ENCODE peak calls at places on chromosomes 13 and 19, in eight cellular contexts. H is suprapubic skin, S is GM23338, Y is upper lobe of left lung, L is vagina, K is endothelial cell of umbilical vein, J is breast epithelium, N is spleen. A is an unnamed sample.

GRCh38 chr19:20165971-20166592 is 932 bp upstream of the ZNF486 start:
- DNase-seq in H (no peak), S (no peak), Y (peak), L (no peak), K (no peak), J (no peak), N (no peak), A (no peak)

GRCh38 chr13:90633849-90634248 is 713.6 kb upstream of the MIR17HG start:
- DNase-seq in H (no peak), S (no peak), Y (no peak), L (no peak), K (no peak), J (no peak), N (no peak), A (no peak)

GRCh38 chr19:38210458-38210987 is 13.5 kb downstream of the DPF1 start:
- DNase-seq in H (no peak), S (peak), Y (no peak), L (no peak), K (no peak), J (peak), N (no peak), A (no peak)

GRCh38 chr19:48393559-48394330 is at the start of gene GRIN2D:
- DNase-seq in H (no peak), S (peak), Y (no peak), L (no peak), K (peak), J (no peak), N (no peak), A (no peak)

GRCh38 chr13:103097366-103097928 is 31.2 kb upstream of the SLC10A2 start:
- DNase-seq in H (no peak), S (no peak), Y (no peak), L (no peak), K (no peak), J (no peak), N (no peak), A (no peak)

GRCh38 chr19:4123615-4124568 is at the start of gene MAP2K2:
- DNase-seq in H (peak), S (peak), Y (peak), L (peak), K (peak), J (peak), N (peak), A (peak)

GRCh38 chr13:49620170-49620621 is 8.1 kb upstream of the ARL11 start:
- DNase-seq in H (no peak), S (no peak), Y (no peak), L (no peak), K (no peak), J (no peak), N (peak), A (no peak)

GRCh38 chr13:98746968-98747367 is 5.5 kb downstream of the SLC15A1 start:
- DNase-seq in H (no peak), S (no peak), Y (no peak), L (no peak), K (no peak), J (no peak), N (no peak), A (no peak)

GRCh38 chr19:48900477-48901452 is 653 bp downstream of the NUCB1 start:
- DNase-seq in H (no peak), S (peak), Y (no peak), L (no peak), K (peak), J (peak), N (peak), A (no peak)

GRCh38 chr13:42991892-42992584 is at the start of gene EPSTI1:
- DNase-seq in H (peak), S (peak), Y (peak), L (peak), K (peak), J (peak), N (peak), A (peak)

GRCh38 chr19:32201211-32201610 is 144.2 kb upstream of the ZNF507 start:
- DNase-seq in H (no peak), S (no peak), Y (no peak), L (no peak), K (no peak), J (no peak), N (peak), A (no peak)

GRCh38 chr19:17993076-17993813 is 14.7 kb upstream of the ARRDC2 start:
- DNase-seq in H (no peak), S (no peak), Y (no peak), L (no peak), K (no peak), J (no peak), N (no peak), A (no peak)

GRCh38 chr13:59391696-59392095 is 772.0 kb downstream of the DIAPH3 start:
- DNase-seq in H (no peak), S (peak), Y (peak), L (no peak), K (peak), J (no peak), N (no peak), A (peak)

GRCh38 chr19:11881151-11881800 is 6.3 kb upstream of the ZNF69 start:
- DNase-seq in H (no peak), S (peak), Y (peak), L (no peak), K (peak), J (peak), N (peak), A (peak)

GRCh38 chr19:23055946-23056345 is 53.0 kb upstream of the ZNF728 start:
- DNase-seq in H (no peak), S (no peak), Y (no peak), L (no peak), K (no peak), J (peak), N (no peak), A (no peak)

GRCh38 chr19:39502640-39503417 is 4.1 kb downstream of the DLL3 start:
- DNase-seq in H (no peak), S (peak), Y (peak), L (no peak), K (peak), J (no peak), N (peak), A (peak)

GRCh38 chr19:31113250-31113685 is 236.0 kb downstream of the TSHZ3 start:
- DNase-seq in H (no peak), S (no peak), Y (no peak), L (no peak), K (no peak), J (no peak), N (no peak), A (no peak)

GRCh38 chr19:31745731-31746130 is 396.5 kb upstream of the TSHZ3 start:
- DNase-seq in H (no peak), S (no peak), Y (no peak), L (no peak), K (no peak), J (no peak), N (no peak), A (no peak)

GRCh38 chr19:10230904-10231623 is at the start of gene S1PR2:
- DNase-seq in H (peak), S (peak), Y (peak), L (no peak), K (peak), J (peak), N (peak), A (peak)

GRCh38 chr13:90640976-90641375 is 706.5 kb upstream of the MIR17HG start:
- DNase-seq in H (no peak), S (no peak), Y (no peak), L (no peak), K (no peak), J (no peak), N (no peak), A (no peak)

GRCh38 chr19:37654833-37655688 is at the start of gene ZFP30:
- DNase-seq in H (peak), S (peak), Y (peak), L (peak), K (peak), J (peak), N (peak), A (peak)

GRCh38 chr13:99075268-99076191 is 97.7 kb upstream of the DOCK9 start:
- DNase-seq in H (no peak), S (no peak), Y (no peak), L (no peak), K (no peak), J (no peak), N (no peak), A (no peak)

GRCh38 chr13:97423300-97424045 is 10.5 kb upstream of the RAP2A start:
- DNase-seq in H (no peak), S (no peak), Y (no peak), L (no peak), K (no peak), J (no peak), N (no peak), A (no peak)

GRCh38 chr13:30581582-30581981 is 36.1 kb upstream of the USPL1 start:
- DNase-seq in H (no peak), S (peak), Y (no peak), L (no peak), K (peak), J (no peak), N (no peak), A (no peak)

GRCh38 chr19:49534632-49535385 is 7.0 kb downstream of the RCN3 start:
- DNase-seq in H (no peak), S (no peak), Y (no peak), L (no peak), K (no peak), J (no peak), N (no peak), A (no peak)

GRCh38 chr13:40559915-40560314 is 106.5 kb downstream of the FOXO1 start:
- DNase-seq in H (no peak), S (no peak), Y (no peak), L (no peak), K (no peak), J (no peak), N (no peak), A (no peak)

GRCh38 chr19:56856822-56857221 is 16.3 kb upstream of the PEG3 start:
- DNase-seq in H (no peak), S (no peak), Y (no peak), L (no peak), K (no peak), J (no peak), N (no peak), A (no peak)
- TF ChIP-seq POLR2AphosphoS5 in H (no peak), S (no peak), Y (no peak), L (no peak), K (no peak), J (no peak), N (no peak), A (no peak)

GRCh38 chr19:46840157-46840942 is 10.3 kb downstream of the AP2S1 start:
- DNase-seq in H (no peak), S (peak), Y (peak), L (no peak), K (peak), J (no peak), N (peak), A (peak)
- TF ChIP-seq POLR2AphosphoS5 in H (no peak), S (no peak), Y (no peak), L (peak), K (peak), J (peak), N (peak), A (no peak)

DNA sequence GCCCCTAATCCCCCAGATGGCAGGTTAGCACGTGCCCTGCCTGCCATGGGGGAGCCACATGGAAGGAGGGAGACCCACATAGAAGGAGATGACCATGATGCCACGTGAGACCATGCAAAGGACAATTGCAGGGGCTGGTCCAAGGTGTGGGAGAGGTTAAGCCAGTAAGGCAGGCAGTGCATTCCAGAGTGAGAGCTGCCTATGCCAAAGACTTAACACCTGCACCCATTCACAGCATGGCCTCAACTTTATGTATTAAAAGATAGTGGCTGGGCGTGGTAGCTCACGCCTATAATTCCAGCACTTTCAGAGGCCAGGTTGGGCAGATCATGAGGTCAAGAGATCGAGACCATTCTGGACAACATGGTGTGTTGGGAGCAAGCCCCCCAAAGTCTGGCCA is 82.8 kb downstream of the ZNF429 start:
- DNase-seq in H (no peak), S (no peak), Y (no peak), L (no peak), K (no peak), J (no peak), N (no peak), A (no peak)
- TF ChIP-seq POLR2AphosphoS5 in H (no peak), S (no peak), Y (no peak), L (no peak), K (no peak), J (no peak), N (no peak), A (no peak)

GRCh38 chr19:41959056-41960053 is at the start of gene RABAC1:
- DNase-seq in H (peak), S (peak), Y (peak), L (no peak), K (peak), J (peak), N (peak), A (peak)
- TF ChIP-seq POLR2AphosphoS5 in H (no peak), S (peak), Y (peak), L (peak), K (peak), J (peak), N (peak), A (no peak)

GRCh38 chr19:43799502-43800142 is 2.6 kb downstream of the LYPD5 start:
- DNase-seq in H (no peak), S (peak), Y (no peak), L (no peak), K (no peak), J (no peak), N (no peak), A (no peak)
- TF ChIP-seq POLR2AphosphoS5 in H (no peak), S (no peak), Y (peak), L (peak), K (no peak), J (no peak), N (peak), A (no peak)

GRCh38 chr13:39263033-39263432 is 224.8 kb downstream of the NHLRC3 start:
- DNase-seq in H (no peak), S (peak), Y (no peak), L (no peak), K (peak), J (no peak), N (no peak), A (peak)
- TF ChIP-seq POLR2AphosphoS5 in H (no peak), S (no peak), Y (no peak), L (no peak), K (no peak), J (no peak), N (no peak), A (no peak)

GRCh38 chr19:1276620-1277007 is 1.3 kb downstream of the FAM174C start:
- DNase-seq in H (no peak), S (no peak), Y (no peak), L (no peak), K (no peak), J (no peak), N (peak), A (no peak)
- TF ChIP-seq POLR2AphosphoS5 in H (no peak), S (no peak), Y (no peak), L (no peak), K (no peak), J (no peak), N (no peak), A (no peak)

GRCh38 chr19:54155694-54156093 is 3.8 kb downstream of the LENG1 start:
- DNase-seq in H (no peak), S (peak), Y (no peak), L (no peak), K (no peak), J (no peak), N (no peak), A (no peak)
- TF ChIP-seq POLR2AphosphoS5 in H (no peak), S (peak), Y (no peak), L (no peak), K (no peak), J (no peak), N (no peak), A (peak)

DNA sequence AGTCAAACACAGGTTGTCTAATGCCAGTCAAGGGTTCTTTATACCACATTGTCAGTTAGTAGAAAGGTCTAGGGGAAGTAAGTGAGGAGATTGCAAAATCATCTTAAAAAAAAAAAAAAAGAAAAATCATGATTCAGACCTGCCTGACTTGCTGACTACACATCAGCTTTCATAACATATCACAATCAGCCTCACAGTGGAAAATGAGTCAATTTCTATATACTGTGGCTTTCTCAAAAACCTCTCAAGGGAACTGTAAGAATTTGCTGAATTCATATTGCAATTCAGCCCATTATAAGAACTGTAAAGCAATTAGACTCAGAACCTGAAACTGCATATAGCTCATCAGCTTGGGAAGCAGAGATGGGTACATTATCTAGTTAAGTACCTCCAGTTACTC is 75.3 kb upstream of the GPC6 start:
- DNase-seq in H (no peak), S (no peak), Y (no peak), L (no peak), K (no peak), J (no peak), N (no peak), A (no peak)
- TF ChIP-seq POLR2AphosphoS5 in H (no peak), S (no peak), Y (no peak), L (no peak), K (no peak), J (no peak), N (no peak), A (no peak)

GRCh38 chr13:35838356-35838755 is 292.8 kb downstream of the DCLK1 start:
- DNase-seq in H (no peak), S (no peak), Y (no peak), L (no peak), K (peak), J (no peak), N (no peak), A (no peak)

GRCh38 chr13:35833571-35834305 is 297.4 kb downstream of the DCLK1 start:
- DNase-seq in H (no peak), S (no peak), Y (no peak), L (no peak), K (no peak), J (no peak), N (no peak), A (no peak)

GRCh38 chr13:35833031-35833430 is 298.2 kb downstream of the DCLK1 start:
- DNase-seq in H (no peak), S (no peak), Y (no peak), L (no peak), K (no peak), J (no peak), N (no peak), A (no peak)

GRCh38 chr13:35839746-35840273 is 291.4 kb downstream of the DCLK1 start:
- DNase-seq in H (no peak), S (no peak), Y (no peak), L (no peak), K (peak), J (no peak), N (no peak), A (no peak)

GRCh38 chr13:35836476-35836875 is 294.7 kb downstream of the DCLK1 start:
- DNase-seq in H (no peak), S (no peak), Y (no peak), L (no peak), K (no peak), J (no peak), N (no peak), A (no peak)
- TF ChIP-seq POLR2AphosphoS5 in H (no peak), S (no peak), Y (no peak), L (no peak), K (no peak), J (no peak), N (no peak), A (no peak)

A was measured in GM12891.